ENCODE peak calls at places on chromosome 20, in ten cellular contexts. One of them, this sample, is unnamed.
A peak's percentile ranks its signal among the peaks of the same experiment; 100 is the strongest.

GRCh38 chr20:16317445-16318362 is 255.5 kb downstream of the KIF16B start:
- DNase-seq in progenitor cell of endocrine pancreas: no peak
- DNase-seq in germinal center: no peak
- DNase-seq in Daoy: no peak
- DNase-seq in stimulated activated CD4-positive, alpha-beta T cell treated with anti-CD3 and anti-CD28 coated beads, Interleukin-1b, Interleukin-23, amount 100 ng/mL, for 4 hours: no peak
- DNase-seq in activated naive CD8-positive, alpha-beta T cell treated with anti-CD3 and anti-CD28 coated beads for 36 hours: no peak
- DNase-seq in epithelial cell of prostate: no peak
- DNase-seq in dorsolateral prefrontal cortex: no peak
- DNase-seq in activated CD8-positive, alpha-beta memory T cell treated with anti-CD3 and anti-CD28 coated beads for 24 hours: no peak
- DNase-seq in stimulated activated naive B cell treated with anti-CD40 and anti-IgM and Interleukin-4, amounts not matched to agents 10 μg/mL and 1 μg/mL and 100 μg/mL, for 72 hours: no peak
- DNase-seq in this sample: no peak

GRCh38 chr20:45322952-45323383 is 14.9 kb upstream of the MATN4 start:
- DNase-seq in progenitor cell of endocrine pancreas: no peak
- DNase-seq in germinal center: peak; percentile 48
- DNase-seq in Daoy: peak; percentile 56
- DNase-seq in stimulated activated CD4-positive, alpha-beta T cell treated with anti-CD3 and anti-CD28 coated beads, Interleukin-1b, Interleukin-23, amount 100 ng/mL, for 4 hours: no peak
- DNase-seq in activated naive CD8-positive, alpha-beta T cell treated with anti-CD3 and anti-CD28 coated beads for 36 hours: no peak
- DNase-seq in epithelial cell of prostate: no peak
- DNase-seq in dorsolateral prefrontal cortex: peak; percentile 78
- DNase-seq in activated CD8-positive, alpha-beta memory T cell treated with anti-CD3 and anti-CD28 coated beads for 24 hours: no peak
- DNase-seq in stimulated activated naive B cell treated with anti-CD40 and anti-IgM and Interleukin-4, amounts not matched to agents 10 μg/mL and 1 μg/mL and 100 μg/mL, for 72 hours: peak; percentile 52
- DNase-seq in this sample: peak; percentile 63

GRCh38 chr20:13325033-13325432 is 104.0 kb downstream of the ISM1 start:
- DNase-seq in progenitor cell of endocrine pancreas: no peak
- DNase-seq in germinal center: no peak
- DNase-seq in Daoy: peak; percentile 44
- DNase-seq in stimulated activated CD4-positive, alpha-beta T cell treated with anti-CD3 and anti-CD28 coated beads, Interleukin-1b, Interleukin-23, amount 100 ng/mL, for 4 hours: no peak
- DNase-seq in activated naive CD8-positive, alpha-beta T cell treated with anti-CD3 and anti-CD28 coated beads for 36 hours: no peak
- DNase-seq in epithelial cell of prostate: no peak
- DNase-seq in dorsolateral prefrontal cortex: no peak
- DNase-seq in activated CD8-positive, alpha-beta memory T cell treated with anti-CD3 and anti-CD28 coated beads for 24 hours: no peak
- DNase-seq in stimulated activated naive B cell treated with anti-CD40 and anti-IgM and Interleukin-4, amounts not matched to agents 10 μg/mL and 1 μg/mL and 100 μg/mL, for 72 hours: no peak
- DNase-seq in this sample: no peak

GRCh38 chr20:48051810-48052491 is 266.7 kb upstream of the SULF2 start:
- DNase-seq in progenitor cell of endocrine pancreas: no peak
- DNase-seq in germinal center: no peak
- DNase-seq in Daoy: peak; percentile 56
- DNase-seq in stimulated activated CD4-positive, alpha-beta T cell treated with anti-CD3 and anti-CD28 coated beads, Interleukin-1b, Interleukin-23, amount 100 ng/mL, for 4 hours: no peak
- DNase-seq in activated naive CD8-positive, alpha-beta T cell treated with anti-CD3 and anti-CD28 coated beads for 36 hours: no peak
- DNase-seq in epithelial cell of prostate: peak; percentile 54
- DNase-seq in dorsolateral prefrontal cortex: no peak
- DNase-seq in activated CD8-positive, alpha-beta memory T cell treated with anti-CD3 and anti-CD28 coated beads for 24 hours: no peak
- DNase-seq in stimulated activated naive B cell treated with anti-CD40 and anti-IgM and Interleukin-4, amounts not matched to agents 10 μg/mL and 1 μg/mL and 100 μg/mL, for 72 hours: no peak
- DNase-seq in this sample: no peak

GRCh38 chr20:43579861-43580793 is 10.6 kb upstream of the IFT52 start:
- DNase-seq in progenitor cell of endocrine pancreas: no peak
- DNase-seq in germinal center: no peak
- DNase-seq in Daoy: no peak
- DNase-seq in stimulated activated CD4-positive, alpha-beta T cell treated with anti-CD3 and anti-CD28 coated beads, Interleukin-1b, Interleukin-23, amount 100 ng/mL, for 4 hours: no peak
- DNase-seq in activated naive CD8-positive, alpha-beta T cell treated with anti-CD3 and anti-CD28 coated beads for 36 hours: no peak
- DNase-seq in epithelial cell of prostate: no peak
- DNase-seq in dorsolateral prefrontal cortex: no peak
- DNase-seq in activated CD8-positive, alpha-beta memory T cell treated with anti-CD3 and anti-CD28 coated beads for 24 hours: no peak
- DNase-seq in stimulated activated naive B cell treated with anti-CD40 and anti-IgM and Interleukin-4, amounts not matched to agents 10 μg/mL and 1 μg/mL and 100 μg/mL, for 72 hours: no peak
- DNase-seq in this sample: no peak

GRCh38 chr20:20887593-20888272 is 175.3 kb upstream of the RALGAPA2 start:
- DNase-seq in progenitor cell of endocrine pancreas: no peak
- DNase-seq in germinal center: no peak
- DNase-seq in Daoy: no peak
- DNase-seq in stimulated activated CD4-positive, alpha-beta T cell treated with anti-CD3 and anti-CD28 coated beads, Interleukin-1b, Interleukin-23, amount 100 ng/mL, for 4 hours: no peak
- DNase-seq in activated naive CD8-positive, alpha-beta T cell treated with anti-CD3 and anti-CD28 coated beads for 36 hours: no peak
- DNase-seq in epithelial cell of prostate: no peak
- DNase-seq in dorsolateral prefrontal cortex: no peak
- DNase-seq in activated CD8-positive, alpha-beta memory T cell treated with anti-CD3 and anti-CD28 coated beads for 24 hours: no peak
- DNase-seq in stimulated activated naive B cell treated with anti-CD40 and anti-IgM and Interleukin-4, amounts not matched to agents 10 μg/mL and 1 μg/mL and 100 μg/mL, for 72 hours: no peak
- DNase-seq in this sample: no peak

GRCh38 chr20:17568972-17569471 is 853 bp upstream of the DSTN start:
- DNase-seq in progenitor cell of endocrine pancreas: peak; percentile 61
- DNase-seq in germinal center: peak; percentile 32
- DNase-seq in Daoy: peak; percentile 97
- DNase-seq in stimulated activated CD4-positive, alpha-beta T cell treated with anti-CD3 and anti-CD28 coated beads, Interleukin-1b, Interleukin-23, amount 100 ng/mL, for 4 hours: no peak
- DNase-seq in activated naive CD8-positive, alpha-beta T cell treated with anti-CD3 and anti-CD28 coated beads for 36 hours: peak; percentile 18
- DNase-seq in epithelial cell of prostate: no peak
- DNase-seq in dorsolateral prefrontal cortex: peak; percentile 45
- DNase-seq in activated CD8-positive, alpha-beta memory T cell treated with anti-CD3 and anti-CD28 coated beads for 24 hours: peak; percentile 64
- DNase-seq in stimulated activated naive B cell treated with anti-CD40 and anti-IgM and Interleukin-4, amounts not matched to agents 10 μg/mL and 1 μg/mL and 100 μg/mL, for 72 hours: no peak
- DNase-seq in this sample: peak; percentile 28

GRCh38 chr20:1697592-1697991 is 40.0 kb upstream of the SIRPG start:
- DNase-seq in progenitor cell of endocrine pancreas: no peak
- DNase-seq in germinal center: no peak
- DNase-seq in Daoy: no peak
- DNase-seq in stimulated activated CD4-positive, alpha-beta T cell treated with anti-CD3 and anti-CD28 coated beads, Interleukin-1b, Interleukin-23, amount 100 ng/mL, for 4 hours: no peak
- DNase-seq in activated naive CD8-positive, alpha-beta T cell treated with anti-CD3 and anti-CD28 coated beads for 36 hours: no peak
- DNase-seq in epithelial cell of prostate: no peak
- DNase-seq in dorsolateral prefrontal cortex: no peak
- DNase-seq in activated CD8-positive, alpha-beta memory T cell treated with anti-CD3 and anti-CD28 coated beads for 24 hours: no peak
- DNase-seq in stimulated activated naive B cell treated with anti-CD40 and anti-IgM and Interleukin-4, amounts not matched to agents 10 μg/mL and 1 μg/mL and 100 μg/mL, for 72 hours: no peak
- DNase-seq in this sample: no peak

GRCh38 chr20:44388466-44389023 is 33.0 kb downstream of the HNF4A start:
- DNase-seq in progenitor cell of endocrine pancreas: no peak
- DNase-seq in germinal center: peak; percentile 74
- DNase-seq in Daoy: peak; percentile 76
- DNase-seq in stimulated activated CD4-positive, alpha-beta T cell treated with anti-CD3 and anti-CD28 coated beads, Interleukin-1b, Interleukin-23, amount 100 ng/mL, for 4 hours: peak; percentile 50
- DNase-seq in activated naive CD8-positive, alpha-beta T cell treated with anti-CD3 and anti-CD28 coated beads for 36 hours: peak; percentile 79
- DNase-seq in epithelial cell of prostate: no peak
- DNase-seq in dorsolateral prefrontal cortex: peak; percentile 81
- DNase-seq in activated CD8-positive, alpha-beta memory T cell treated with anti-CD3 and anti-CD28 coated beads for 24 hours: peak; percentile 86
- DNase-seq in stimulated activated naive B cell treated with anti-CD40 and anti-IgM and Interleukin-4, amounts not matched to agents 10 μg/mL and 1 μg/mL and 100 μg/mL, for 72 hours: peak; percentile 53
- DNase-seq in this sample: peak; percentile 85

GRCh38 chr20:38406476-38406875 is 28.7 kb downstream of the SNHG17 start:
- DNase-seq in progenitor cell of endocrine pancreas: no peak
- DNase-seq in germinal center: no peak
- DNase-seq in Daoy: no peak
- DNase-seq in stimulated activated CD4-positive, alpha-beta T cell treated with anti-CD3 and anti-CD28 coated beads, Interleukin-1b, Interleukin-23, amount 100 ng/mL, for 4 hours: no peak
- DNase-seq in activated naive CD8-positive, alpha-beta T cell treated with anti-CD3 and anti-CD28 coated beads for 36 hours: no peak
- DNase-seq in epithelial cell of prostate: no peak
- DNase-seq in dorsolateral prefrontal cortex: peak; percentile 9
- DNase-seq in activated CD8-positive, alpha-beta memory T cell treated with anti-CD3 and anti-CD28 coated beads for 24 hours: no peak
- DNase-seq in stimulated activated naive B cell treated with anti-CD40 and anti-IgM and Interleukin-4, amounts not matched to agents 10 μg/mL and 1 μg/mL and 100 μg/mL, for 72 hours: no peak
- DNase-seq in this sample: no peak

GRCh38 chr20:62020935-62021701 is 44.6 kb downstream of the TAF4 start:
- DNase-seq in progenitor cell of endocrine pancreas: no peak
- DNase-seq in germinal center: no peak
- DNase-seq in Daoy: no peak
- DNase-seq in stimulated activated CD4-positive, alpha-beta T cell treated with anti-CD3 and anti-CD28 coated beads, Interleukin-1b, Interleukin-23, amount 100 ng/mL, for 4 hours: no peak
- DNase-seq in activated naive CD8-positive, alpha-beta T cell treated with anti-CD3 and anti-CD28 coated beads for 36 hours: no peak
- DNase-seq in epithelial cell of prostate: no peak
- DNase-seq in dorsolateral prefrontal cortex: no peak
- DNase-seq in activated CD8-positive, alpha-beta memory T cell treated with anti-CD3 and anti-CD28 coated beads for 24 hours: no peak
- DNase-seq in stimulated activated naive B cell treated with anti-CD40 and anti-IgM and Interleukin-4, amounts not matched to agents 10 μg/mL and 1 μg/mL and 100 μg/mL, for 72 hours: no peak
- DNase-seq in this sample: no peak

GRCh38 chr20:42430059-42430458 is 759.6 kb downstream of the PTPRT start:
- DNase-seq in progenitor cell of endocrine pancreas: no peak
- DNase-seq in germinal center: no peak
- DNase-seq in Daoy: no peak
- DNase-seq in stimulated activated CD4-positive, alpha-beta T cell treated with anti-CD3 and anti-CD28 coated beads, Interleukin-1b, Interleukin-23, amount 100 ng/mL, for 4 hours: no peak
- DNase-seq in activated naive CD8-positive, alpha-beta T cell treated with anti-CD3 and anti-CD28 coated beads for 36 hours: no peak
- DNase-seq in epithelial cell of prostate: no peak
- DNase-seq in dorsolateral prefrontal cortex: no peak
- DNase-seq in activated CD8-positive, alpha-beta memory T cell treated with anti-CD3 and anti-CD28 coated beads for 24 hours: no peak
- DNase-seq in stimulated activated naive B cell treated with anti-CD40 and anti-IgM and Interleukin-4, amounts not matched to agents 10 μg/mL and 1 μg/mL and 100 μg/mL, for 72 hours: no peak
- DNase-seq in this sample: no peak

GRCh38 chr20:45395114-45395415 is 13.0 kb upstream of the DBNDD2 start:
- DNase-seq in progenitor cell of endocrine pancreas: no peak
- DNase-seq in germinal center: no peak
- DNase-seq in Daoy: no peak
- DNase-seq in stimulated activated CD4-positive, alpha-beta T cell treated with anti-CD3 and anti-CD28 coated beads, Interleukin-1b, Interleukin-23, amount 100 ng/mL, for 4 hours: no peak
- DNase-seq in activated naive CD8-positive, alpha-beta T cell treated with anti-CD3 and anti-CD28 coated beads for 36 hours: no peak
- DNase-seq in epithelial cell of prostate: no peak
- DNase-seq in dorsolateral prefrontal cortex: no peak
- DNase-seq in activated CD8-positive, alpha-beta memory T cell treated with anti-CD3 and anti-CD28 coated beads for 24 hours: no peak
- DNase-seq in stimulated activated naive B cell treated with anti-CD40 and anti-IgM and Interleukin-4, amounts not matched to agents 10 μg/mL and 1 μg/mL and 100 μg/mL, for 72 hours: no peak
- DNase-seq in this sample: no peak

GRCh38 chr20:25320035-25320800 is 70.4 kb downstream of the ABHD12 start:
- DNase-seq in progenitor cell of endocrine pancreas: no peak
- DNase-seq in germinal center: no peak
- DNase-seq in Daoy: no peak
- DNase-seq in stimulated activated CD4-positive, alpha-beta T cell treated with anti-CD3 and anti-CD28 coated beads, Interleukin-1b, Interleukin-23, amount 100 ng/mL, for 4 hours: no peak
- DNase-seq in activated naive CD8-positive, alpha-beta T cell treated with anti-CD3 and anti-CD28 coated beads for 36 hours: no peak
- DNase-seq in epithelial cell of prostate: no peak
- DNase-seq in dorsolateral prefrontal cortex: no peak
- DNase-seq in activated CD8-positive, alpha-beta memory T cell treated with anti-CD3 and anti-CD28 coated beads for 24 hours: no peak
- DNase-seq in stimulated activated naive B cell treated with anti-CD40 and anti-IgM and Interleukin-4, amounts not matched to agents 10 μg/mL and 1 μg/mL and 100 μg/mL, for 72 hours: no peak
- DNase-seq in this sample: no peak

GRCh38 chr20:11178946-11179654 is 505.3 kb upstream of the JAG1 start:
- DNase-seq in progenitor cell of endocrine pancreas: no peak
- DNase-seq in germinal center: no peak
- DNase-seq in Daoy: peak; percentile 74
- DNase-seq in stimulated activated CD4-positive, alpha-beta T cell treated with anti-CD3 and anti-CD28 coated beads, Interleukin-1b, Interleukin-23, amount 100 ng/mL, for 4 hours: no peak
- DNase-seq in activated naive CD8-positive, alpha-beta T cell treated with anti-CD3 and anti-CD28 coated beads for 36 hours: no peak
- DNase-seq in epithelial cell of prostate: peak; percentile 94
- DNase-seq in dorsolateral prefrontal cortex: no peak
- DNase-seq in activated CD8-positive, alpha-beta memory T cell treated with anti-CD3 and anti-CD28 coated beads for 24 hours: no peak
- DNase-seq in stimulated activated naive B cell treated with anti-CD40 and anti-IgM and Interleukin-4, amounts not matched to agents 10 μg/mL and 1 μg/mL and 100 μg/mL, for 72 hours: no peak
- DNase-seq in this sample: no peak

GRCh38 chr20:61930776-61931475 is 134.8 kb downstream of the TAF4 start:
- DNase-seq in progenitor cell of endocrine pancreas: no peak
- DNase-seq in germinal center: no peak
- DNase-seq in Daoy: no peak
- DNase-seq in stimulated activated CD4-positive, alpha-beta T cell treated with anti-CD3 and anti-CD28 coated beads, Interleukin-1b, Interleukin-23, amount 100 ng/mL, for 4 hours: no peak
- DNase-seq in activated naive CD8-positive, alpha-beta T cell treated with anti-CD3 and anti-CD28 coated beads for 36 hours: no peak
- DNase-seq in epithelial cell of prostate: no peak
- DNase-seq in dorsolateral prefrontal cortex: no peak
- DNase-seq in activated CD8-positive, alpha-beta memory T cell treated with anti-CD3 and anti-CD28 coated beads for 24 hours: no peak
- DNase-seq in stimulated activated naive B cell treated with anti-CD40 and anti-IgM and Interleukin-4, amounts not matched to agents 10 μg/mL and 1 μg/mL and 100 μg/mL, for 72 hours: no peak
- DNase-seq in this sample: no peak

GRCh38 chr20:37296371-37296770 is 6.9 kb downstream of the MANBAL start:
- DNase-seq in progenitor cell of endocrine pancreas: no peak
- DNase-seq in germinal center: no peak
- DNase-seq in Daoy: no peak
- DNase-seq in stimulated activated CD4-positive, alpha-beta T cell treated with anti-CD3 and anti-CD28 coated beads, Interleukin-1b, Interleukin-23, amount 100 ng/mL, for 4 hours: no peak
- DNase-seq in activated naive CD8-positive, alpha-beta T cell treated with anti-CD3 and anti-CD28 coated beads for 36 hours: no peak
- DNase-seq in epithelial cell of prostate: no peak
- DNase-seq in dorsolateral prefrontal cortex: no peak
- DNase-seq in activated CD8-positive, alpha-beta memory T cell treated with anti-CD3 and anti-CD28 coated beads for 24 hours: no peak
- DNase-seq in stimulated activated naive B cell treated with anti-CD40 and anti-IgM and Interleukin-4, amounts not matched to agents 10 μg/mL and 1 μg/mL and 100 μg/mL, for 72 hours: no peak
- DNase-seq in this sample: no peak

GRCh38 chr20:51419236-51419635 is 123.3 kb downstream of the NFATC2 start:
- DNase-seq in progenitor cell of endocrine pancreas: no peak
- DNase-seq in germinal center: no peak
- DNase-seq in Daoy: no peak
- DNase-seq in stimulated activated CD4-positive, alpha-beta T cell treated with anti-CD3 and anti-CD28 coated beads, Interleukin-1b, Interleukin-23, amount 100 ng/mL, for 4 hours: no peak
- DNase-seq in activated naive CD8-positive, alpha-beta T cell treated with anti-CD3 and anti-CD28 coated beads for 36 hours: no peak
- DNase-seq in epithelial cell of prostate: no peak
- DNase-seq in dorsolateral prefrontal cortex: no peak
- DNase-seq in activated CD8-positive, alpha-beta memory T cell treated with anti-CD3 and anti-CD28 coated beads for 24 hours: no peak
- DNase-seq in stimulated activated naive B cell treated with anti-CD40 and anti-IgM and Interleukin-4, amounts not matched to agents 10 μg/mL and 1 μg/mL and 100 μg/mL, for 72 hours: no peak
- DNase-seq in this sample: no peak

GRCh38 chr20:50354690-50355592 is 155.2 kb upstream of the PTPN1 start:
- DNase-seq in progenitor cell of endocrine pancreas: no peak
- DNase-seq in germinal center: no peak
- DNase-seq in Daoy: no peak
- DNase-seq in stimulated activated CD4-positive, alpha-beta T cell treated with anti-CD3 and anti-CD28 coated beads, Interleukin-1b, Interleukin-23, amount 100 ng/mL, for 4 hours: no peak
- DNase-seq in activated naive CD8-positive, alpha-beta T cell treated with anti-CD3 and anti-CD28 coated beads for 36 hours: no peak
- DNase-seq in epithelial cell of prostate: no peak
- DNase-seq in dorsolateral prefrontal cortex: no peak
- DNase-seq in activated CD8-positive, alpha-beta memory T cell treated with anti-CD3 and anti-CD28 coated beads for 24 hours: no peak
- DNase-seq in stimulated activated naive B cell treated with anti-CD40 and anti-IgM and Interleukin-4, amounts not matched to agents 10 μg/mL and 1 μg/mL and 100 μg/mL, for 72 hours: no peak
- DNase-seq in this sample: no peak

GRCh38 chr20:48187891-48188290 is 402.6 kb upstream of the SULF2 start:
- DNase-seq in progenitor cell of endocrine pancreas: no peak
- DNase-seq in germinal center: no peak
- DNase-seq in Daoy: no peak
- DNase-seq in stimulated activated CD4-positive, alpha-beta T cell treated with anti-CD3 and anti-CD28 coated beads, Interleukin-1b, Interleukin-23, amount 100 ng/mL, for 4 hours: no peak
- DNase-seq in activated naive CD8-positive, alpha-beta T cell treated with anti-CD3 and anti-CD28 coated beads for 36 hours: no peak
- DNase-seq in epithelial cell of prostate: no peak
- DNase-seq in dorsolateral prefrontal cortex: no peak
- DNase-seq in activated CD8-positive, alpha-beta memory T cell treated with anti-CD3 and anti-CD28 coated beads for 24 hours: no peak
- DNase-seq in stimulated activated naive B cell treated with anti-CD40 and anti-IgM and Interleukin-4, amounts not matched to agents 10 μg/mL and 1 μg/mL and 100 μg/mL, for 72 hours: no peak
- DNase-seq in this sample: no peak

GRCh38 chr20:19212524-19213502 is at the start of gene SLC24A3:
- DNase-seq in progenitor cell of endocrine pancreas: peak; percentile 69
- DNase-seq in germinal center: peak; percentile 63
- DNase-seq in Daoy: peak; percentile 80
- DNase-seq in stimulated activated CD4-positive, alpha-beta T cell treated with anti-CD3 and anti-CD28 coated beads, Interleukin-1b, Interleukin-23, amount 100 ng/mL, for 4 hours: no peak
- DNase-seq in activated naive CD8-positive, alpha-beta T cell treated with anti-CD3 and anti-CD28 coated beads for 36 hours: peak; percentile 43
- DNase-seq in epithelial cell of prostate: peak; percentile 6
- DNase-seq in dorsolateral prefrontal cortex: peak; percentile 50
- DNase-seq in activated CD8-positive, alpha-beta memory T cell treated with anti-CD3 and anti-CD28 coated beads for 24 hours: no peak
- DNase-seq in stimulated activated naive B cell treated with anti-CD40 and anti-IgM and Interleukin-4, amounts not matched to agents 10 μg/mL and 1 μg/mL and 100 μg/mL, for 72 hours: peak; percentile 37
- DNase-seq in this sample: peak; percentile 52

GRCh38 chr20:63540417-63541186 is 3.4 kb upstream of the PTK6 start:
- DNase-seq in progenitor cell of endocrine pancreas: no peak
- DNase-seq in germinal center: no peak
- DNase-seq in Daoy: no peak
- DNase-seq in stimulated activated CD4-positive, alpha-beta T cell treated with anti-CD3 and anti-CD28 coated beads, Interleukin-1b, Interleukin-23, amount 100 ng/mL, for 4 hours: no peak
- DNase-seq in activated naive CD8-positive, alpha-beta T cell treated with anti-CD3 and anti-CD28 coated beads for 36 hours: no peak
- DNase-seq in epithelial cell of prostate: no peak
- DNase-seq in dorsolateral prefrontal cortex: no peak
- DNase-seq in activated CD8-positive, alpha-beta memory T cell treated with anti-CD3 and anti-CD28 coated beads for 24 hours: no peak
- DNase-seq in stimulated activated naive B cell treated with anti-CD40 and anti-IgM and Interleukin-4, amounts not matched to agents 10 μg/mL and 1 μg/mL and 100 μg/mL, for 72 hours: no peak
- DNase-seq in this sample: no peak